ENCODE peak calls at places on chromosome 4, in six cellular contexts. One of them, this sample, is unnamed.

GRCh38 chr4:184417802-184418511 is 56.4 kb downstream of the IRF2 start:
- DNase-seq in astrocyte: peak; percentile 84
- DNase-seq in aorta: no peak
- DNase-seq in CD4-positive, alpha-beta memory T cell: peak; percentile 62
- DNase-seq in mesenchymal stem cell: peak; percentile 92
- DNase-seq in AG04450: peak; percentile 43
- DNase-seq in this sample: no peak

GRCh38 chr4:118352843-118353373 is at the start of gene PRSS12:
- DNase-seq in astrocyte: peak; percentile 30
- DNase-seq in mesenchymal stem cell: peak; percentile 70
- DNase-seq in CD4-positive, alpha-beta memory T cell: peak; percentile 39
- DNase-seq in AG04450: peak; percentile 41
- DNase-seq in aorta: peak; percentile 61
- DNase-seq in this sample: peak; percentile 37

GRCh38 chr4:10656988-10657387 is 27.6 kb downstream of the CLNK start:
- DNase-seq in mesenchymal stem cell: peak; percentile 20
- DNase-seq in aorta: no peak
- DNase-seq in CD4-positive, alpha-beta memory T cell: no peak
- DNase-seq in astrocyte: peak; percentile 69
- DNase-seq in AG04450: no peak
- DNase-seq in this sample: no peak

GRCh38 chr4:141027421-141027820 is 105.8 kb downstream of the RNF150 start:
- DNase-seq in AG04450: no peak
- DNase-seq in aorta: no peak
- DNase-seq in CD4-positive, alpha-beta memory T cell: no peak
- DNase-seq in astrocyte: peak; percentile 47
- DNase-seq in mesenchymal stem cell: peak; percentile 32
- DNase-seq in this sample: no peak

GRCh38 chr4:138007572-138007971 is 234.6 kb downstream of the SLC7A11 start:
- DNase-seq in astrocyte: peak; percentile 3
- DNase-seq in AG04450: no peak
- DNase-seq in mesenchymal stem cell: peak; percentile 9
- DNase-seq in aorta: no peak
- DNase-seq in CD4-positive, alpha-beta memory T cell: no peak
- DNase-seq in this sample: no peak

GRCh38 chr4:71020611-71021010 is 27.2 kb downstream of the DCK start:
- DNase-seq in CD4-positive, alpha-beta memory T cell: no peak
- DNase-seq in AG04450: no peak
- DNase-seq in aorta: no peak
- DNase-seq in astrocyte: peak; percentile 12
- DNase-seq in mesenchymal stem cell: no peak
- DNase-seq in this sample: no peak

GRCh38 chr4:90120037-90120436 is 7.2 kb upstream of the CCSER1 start:
- DNase-seq in CD4-positive, alpha-beta memory T cell: no peak
- DNase-seq in aorta: no peak
- DNase-seq in AG04450: no peak
- DNase-seq in astrocyte: no peak
- DNase-seq in mesenchymal stem cell: no peak
- DNase-seq in this sample: no peak

GRCh38 chr4:55018521-55018920 is 106.9 kb downstream of the KDR start:
- DNase-seq in CD4-positive, alpha-beta memory T cell: no peak
- DNase-seq in aorta: no peak
- DNase-seq in mesenchymal stem cell: no peak
- DNase-seq in astrocyte: no peak
- DNase-seq in AG04450: no peak
- DNase-seq in this sample: no peak

GRCh38 chr4:138572007-138572406 is 329.9 kb upstream of the SLC7A11 start:
- DNase-seq in aorta: no peak
- DNase-seq in astrocyte: no peak
- DNase-seq in mesenchymal stem cell: no peak
- DNase-seq in AG04450: no peak
- DNase-seq in CD4-positive, alpha-beta memory T cell: no peak
- DNase-seq in this sample: no peak

GRCh38 chr4:114658179-114658578 is 59.6 kb downstream of the UGT8 start:
- DNase-seq in AG04450: no peak
- DNase-seq in CD4-positive, alpha-beta memory T cell: no peak
- DNase-seq in aorta: no peak
- DNase-seq in astrocyte: no peak
- DNase-seq in mesenchymal stem cell: no peak
- DNase-seq in this sample: no peak

GRCh38 chr4:13920901-13921300 is 293.4 kb upstream of the BOD1L1 start:
- DNase-seq in mesenchymal stem cell: peak; percentile 100
- DNase-seq in aorta: peak; percentile 47
- DNase-seq in astrocyte: peak; percentile 100
- DNase-seq in AG04450: peak; percentile 100
- DNase-seq in CD4-positive, alpha-beta memory T cell: no peak
- DNase-seq in this sample: no peak

GRCh38 chr4:113708250-113708649 is 53.3 kb downstream of the CAMK2D start:
- DNase-seq in mesenchymal stem cell: peak; percentile 32
- DNase-seq in CD4-positive, alpha-beta memory T cell: no peak
- DNase-seq in astrocyte: peak; percentile 41
- DNase-seq in AG04450: no peak
- DNase-seq in aorta: no peak
- DNase-seq in this sample: no peak

GRCh38 chr4:136749988-136750387 is 782.3 kb downstream of the PCDH18 start:
- DNase-seq in aorta: no peak
- DNase-seq in CD4-positive, alpha-beta memory T cell: no peak
- DNase-seq in mesenchymal stem cell: no peak
- DNase-seq in astrocyte: no peak
- DNase-seq in AG04450: no peak
- DNase-seq in this sample: no peak

GRCh38 chr4:8538076-8538702 is 42.0 kb upstream of the GPR78 start:
- DNase-seq in astrocyte: no peak
- DNase-seq in mesenchymal stem cell: no peak
- DNase-seq in aorta: no peak
- DNase-seq in AG04450: no peak
- DNase-seq in CD4-positive, alpha-beta memory T cell: no peak
- DNase-seq in this sample: no peak

GRCh38 chr4:6198768-6199343 is 1.5 kb downstream of the JAKMIP1 start:
- DNase-seq in mesenchymal stem cell: peak; percentile 2
- DNase-seq in AG04450: no peak
- DNase-seq in CD4-positive, alpha-beta memory T cell: no peak
- DNase-seq in aorta: no peak
- DNase-seq in astrocyte: no peak
- DNase-seq in this sample: peak; percentile 14

GRCh38 chr4:54228064-54228527 is 997 bp upstream of the PDGFRA start:
- DNase-seq in aorta: peak; percentile 84
- DNase-seq in CD4-positive, alpha-beta memory T cell: no peak
- DNase-seq in AG04450: peak; percentile 68
- DNase-seq in astrocyte: peak; percentile 57
- DNase-seq in mesenchymal stem cell: peak; percentile 89
- DNase-seq in this sample: no peak

GRCh38 chr4:71026086-71026485 is 32.6 kb downstream of the DCK start:
- DNase-seq in mesenchymal stem cell: peak; percentile 87
- DNase-seq in AG04450: peak; percentile 53
- DNase-seq in astrocyte: peak; percentile 80
- DNase-seq in aorta: no peak
- DNase-seq in CD4-positive, alpha-beta memory T cell: no peak
- DNase-seq in this sample: no peak

GRCh38 chr4:153346563-153346962 is 2.1 kb downstream of the MND1 start:
- DNase-seq in AG04450: no peak
- DNase-seq in astrocyte: no peak
- DNase-seq in aorta: no peak
- DNase-seq in CD4-positive, alpha-beta memory T cell: no peak
- DNase-seq in mesenchymal stem cell: no peak
- DNase-seq in this sample: no peak

GRCh38 chr4:14269824-14270223 is 642.3 kb upstream of the BOD1L1 start:
- DNase-seq in mesenchymal stem cell: no peak
- DNase-seq in astrocyte: no peak
- DNase-seq in CD4-positive, alpha-beta memory T cell: no peak
- DNase-seq in AG04450: no peak
- DNase-seq in aorta: peak; percentile 69
- DNase-seq in this sample: no peak

GRCh38 chr4:189202182-189202868 is 738.3 kb upstream of the FRG1 start:
- DNase-seq in aorta: peak; percentile 62
- DNase-seq in CD4-positive, alpha-beta memory T cell: no peak
- DNase-seq in mesenchymal stem cell: peak; percentile 85
- DNase-seq in astrocyte: peak; percentile 5
- DNase-seq in AG04450: peak; percentile 86
- DNase-seq in this sample: no peak
- H3K4me3 ChIP-seq in aorta: no peak overlapping the region
- H3K4me3 ChIP-seq in CD4-positive, alpha-beta memory T cell: no peak overlapping the region
- H3K4me3 ChIP-seq in mesenchymal stem cell: peak overlapping the region; percentile 77
- H3K4me3 ChIP-seq in astrocyte: peak overlapping the region; percentile 29
- H3K4me3 ChIP-seq in AG04450: peak overlapping the region; percentile 43
- H3K4me3 ChIP-seq in this sample: no peak overlapping the region

DNA sequence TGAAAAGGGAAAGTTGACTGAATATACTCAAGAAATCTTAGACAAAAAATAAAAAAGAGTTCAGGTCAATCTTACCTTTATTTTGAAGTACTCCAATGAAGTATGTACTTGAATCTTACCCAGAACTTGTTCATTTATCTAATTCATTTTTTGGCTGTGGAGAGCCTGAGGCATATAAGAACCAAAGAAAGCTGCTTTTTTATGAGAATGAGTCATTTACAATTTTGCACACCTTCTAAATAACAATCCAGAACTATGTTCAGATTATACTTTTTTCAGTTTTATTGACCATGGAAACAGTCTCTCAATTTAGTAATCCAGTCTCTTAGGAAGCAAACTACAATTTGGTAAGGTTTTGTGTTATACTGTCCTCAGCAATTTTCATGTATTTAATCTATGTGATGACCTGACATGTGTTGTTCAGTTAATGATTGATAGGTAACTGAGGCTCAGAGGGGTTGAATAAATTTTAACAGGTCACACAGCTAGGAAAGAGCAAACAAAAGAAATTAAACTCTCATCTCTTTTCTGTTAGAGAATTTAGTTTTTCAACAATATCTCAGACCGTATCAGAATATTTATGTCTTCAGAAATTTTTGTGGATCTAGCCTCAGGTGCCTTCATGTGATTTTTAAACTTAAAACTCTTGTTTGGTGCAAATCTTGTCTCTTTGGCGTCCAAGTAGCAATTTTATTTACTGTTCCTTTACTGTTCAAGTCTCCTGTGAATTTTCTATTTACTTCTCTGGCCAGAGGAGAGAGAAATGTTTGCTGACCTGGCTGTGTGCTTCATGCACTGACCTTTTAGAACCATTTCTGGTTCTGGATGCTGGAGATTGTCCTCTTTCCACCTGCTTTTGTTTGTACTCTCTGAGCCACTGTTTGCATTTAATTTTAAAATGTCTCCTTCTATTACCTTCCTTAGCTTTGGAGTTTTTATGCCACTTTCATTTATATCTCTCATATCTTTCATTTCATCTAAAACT is 1453.4 kb downstream of the STIM2 start:
- DNase-seq in AG04450: no peak
- DNase-seq in aorta: no peak
- DNase-seq in astrocyte: no peak
- DNase-seq in mesenchymal stem cell: no peak
- DNase-seq in CD4-positive, alpha-beta memory T cell: no peak
- DNase-seq in this sample: no peak
- H3K9me3 ChIP-seq in AG04450: no peaks in the 10 kb centered on the region
- H3K9me3 ChIP-seq in aorta: no peaks in the 10 kb centered on the region
- H3K9me3 ChIP-seq in astrocyte: no peaks in the 10 kb centered on the region
- H3K9me3 ChIP-seq in mesenchymal stem cell: no peaks in the 10 kb centered on the region
- H3K9me3 ChIP-seq in CD4-positive, alpha-beta memory T cell: no peaks in the 10 kb centered on the region
- H3K9me3 ChIP-seq in this sample: no peaks in the 10 kb centered on the region

GRCh38 chr4:57318694-57319093 is 208.5 kb upstream of the IGFBP7 start:
- DNase-seq in astrocyte: no peak
- DNase-seq in mesenchymal stem cell: no peak
- DNase-seq in CD4-positive, alpha-beta memory T cell: no peak
- DNase-seq in aorta: no peak
- DNase-seq in AG04450: no peak
- DNase-seq in this sample: no peak
- H3K27ac ChIP-seq in astrocyte: no peak overlapping the region
- H3K27ac ChIP-seq in mesenchymal stem cell: no peak overlapping the region
- H3K27ac ChIP-seq in CD4-positive, alpha-beta memory T cell: no peak overlapping the region
- H3K27ac ChIP-seq in aorta: no peak overlapping the region
- H3K27ac ChIP-seq in AG04450: no peak overlapping the region
- H3K27ac ChIP-seq in this sample: no peak overlapping the region

GRCh38 chr4:174596513-174596912 is 74.2 kb upstream of the HPGD start:
- DNase-seq in AG04450: no peak
- DNase-seq in aorta: no peak
- DNase-seq in CD4-positive, alpha-beta memory T cell: no peak
- DNase-seq in astrocyte: no peak
- DNase-seq in mesenchymal stem cell: no peak
- DNase-seq in this sample: no peak

GRCh38 chr4:174604198-174604597 is 81.9 kb upstream of the HPGD start:
- DNase-seq in astrocyte: peak; percentile 57
- DNase-seq in mesenchymal stem cell: peak; percentile 80
- DNase-seq in aorta: no peak
- DNase-seq in CD4-positive, alpha-beta memory T cell: no peak
- DNase-seq in AG04450: no peak
- DNase-seq in this sample: no peak

GRCh38 chr4:174600391-174600790 is 78.1 kb upstream of the HPGD start:
- DNase-seq in astrocyte: no peak
- DNase-seq in AG04450: no peak
- DNase-seq in mesenchymal stem cell: no peak
- DNase-seq in CD4-positive, alpha-beta memory T cell: no peak
- DNase-seq in aorta: no peak
- DNase-seq in this sample: no peak

GRCh38 chr4:174595141-174595929 is 73.0 kb upstream of the HPGD start:
- DNase-seq in AG04450: no peak
- DNase-seq in astrocyte: no peak
- DNase-seq in aorta: no peak
- DNase-seq in CD4-positive, alpha-beta memory T cell: no peak
- DNase-seq in mesenchymal stem cell: no peak
- DNase-seq in this sample: no peak

GRCh38 chr4:174598800-174599199 is 76.5 kb upstream of the HPGD start:
- DNase-seq in aorta: no peak
- DNase-seq in AG04450: no peak
- DNase-seq in mesenchymal stem cell: no peak
- DNase-seq in astrocyte: no peak
- DNase-seq in CD4-positive, alpha-beta memory T cell: no peak
- DNase-seq in this sample: no peak
- H3K4me3 ChIP-seq in aorta: no peak overlapping the region
- H3K4me3 ChIP-seq in AG04450: no peak overlapping the region
- H3K4me3 ChIP-seq in mesenchymal stem cell: no peak overlapping the region
- H3K4me3 ChIP-seq in astrocyte: no peak overlapping the region
- H3K4me3 ChIP-seq in CD4-positive, alpha-beta memory T cell: no peak overlapping the region
- H3K4me3 ChIP-seq in this sample: no peak overlapping the region